ENCODE peak calls at places on chromosomes 6 and 20, in eight cellular contexts. One of them, this sample, is unnamed.

GRCh38 chr6:110400208-110400607 is 15.2 kb downstream of the DDO start:
- DNase-seq in body of pancreas: no peak
- DNase-seq in stomach: no peak
- DNase-seq in upper lobe of left lung: no peak
- DNase-seq in ovary: no peak
- DNase-seq in uterus: peak
- DNase-seq in IMR-90: no peak
- DNase-seq in right lobe of liver: no peak
- DNase-seq in this sample: no peak

GRCh38 chr20:61767776-61768494 is 297.7 kb downstream of the TAF4 start:
- DNase-seq in upper lobe of left lung: peak
- DNase-seq in body of pancreas: no peak
- DNase-seq in uterus: no peak
- DNase-seq in stomach: no peak
- DNase-seq in IMR-90: no peak
- DNase-seq in right lobe of liver: no peak
- DNase-seq in ovary: no peak
- DNase-seq in this sample: no peak

GRCh38 chr6:144408151-144408550 is 123.0 kb downstream of the UTRN start:
- DNase-seq in IMR-90: peak
- DNase-seq in body of pancreas: no peak
- DNase-seq in ovary: peak
- DNase-seq in stomach: no peak
- DNase-seq in uterus: peak
- DNase-seq in right lobe of liver: no peak
- DNase-seq in upper lobe of left lung: no peak
- DNase-seq in this sample: no peak

GRCh38 chr20:6116763-6117162 is 6.1 kb downstream of the FERMT1 start:
- DNase-seq in uterus: no peak
- DNase-seq in IMR-90: no peak
- DNase-seq in right lobe of liver: no peak
- DNase-seq in ovary: no peak
- DNase-seq in upper lobe of left lung: no peak
- DNase-seq in body of pancreas: no peak
- DNase-seq in stomach: no peak
- DNase-seq in this sample: no peak

GRCh38 chr20:41339957-41340326 is 679 bp upstream of the LPIN3 start:
- DNase-seq in body of pancreas: peak
- DNase-seq in IMR-90: peak
- DNase-seq in ovary: peak
- DNase-seq in right lobe of liver: peak
- DNase-seq in upper lobe of left lung: peak
- DNase-seq in uterus: peak
- DNase-seq in stomach: peak
- DNase-seq in this sample: peak

GRCh38 chr6:37634238-37634826 is 63.4 kb downstream of the MDGA1 start:
- DNase-seq in IMR-90: no peak
- DNase-seq in upper lobe of left lung: no peak
- DNase-seq in ovary: no peak
- DNase-seq in right lobe of liver: no peak
- DNase-seq in stomach: no peak
- DNase-seq in body of pancreas: no peak
- DNase-seq in uterus: no peak
- DNase-seq in this sample: no peak

GRCh38 chr6:18070486-18070885 is 52.0 kb downstream of the NHLRC1 start:
- DNase-seq in IMR-90: no peak
- DNase-seq in ovary: no peak
- DNase-seq in body of pancreas: no peak
- DNase-seq in right lobe of liver: no peak
- DNase-seq in upper lobe of left lung: no peak
- DNase-seq in stomach: no peak
- DNase-seq in uterus: no peak
- DNase-seq in this sample: no peak

GRCh38 chr20:7108929-7109328 is 341.4 kb downstream of the BMP2 start:
- DNase-seq in right lobe of liver: no peak
- DNase-seq in ovary: no peak
- DNase-seq in upper lobe of left lung: no peak
- DNase-seq in body of pancreas: no peak
- DNase-seq in stomach: no peak
- DNase-seq in uterus: no peak
- DNase-seq in IMR-90: no peak
- DNase-seq in this sample: no peak

GRCh38 chr20:24100370-24101011 is 111.9 kb upstream of the GGTLC1 start:
- DNase-seq in stomach: peak
- DNase-seq in upper lobe of left lung: peak
- DNase-seq in body of pancreas: peak
- DNase-seq in uterus: peak
- DNase-seq in right lobe of liver: no peak
- DNase-seq in IMR-90: peak
- DNase-seq in ovary: no peak
- DNase-seq in this sample: peak

GRCh38 chr6:32223258-32224235 is at the start of gene NOTCH4:
- DNase-seq in right lobe of liver: peak
- DNase-seq in ovary: no peak
- DNase-seq in body of pancreas: no peak
- DNase-seq in IMR-90: no peak
- DNase-seq in upper lobe of left lung: peak
- DNase-seq in uterus: no peak
- DNase-seq in stomach: no peak
- DNase-seq in this sample: no peak
- H3K4me3 ChIP-seq in right lobe of liver: peak
- H3K4me3 ChIP-seq in ovary: no peak
- H3K4me3 ChIP-seq in body of pancreas: no peak
- H3K4me3 ChIP-seq in IMR-90: no peak
- H3K4me3 ChIP-seq in upper lobe of left lung: peak
- H3K4me3 ChIP-seq in uterus: no peak
- H3K4me3 ChIP-seq in stomach: peak
- H3K4me3 ChIP-seq in this sample: no peak

GRCh38 chr6:46129301-46129633 is 522 bp upstream of the ENPP4 start:
- DNase-seq in right lobe of liver: no peak
- DNase-seq in uterus: no peak
- DNase-seq in IMR-90: no peak
- DNase-seq in upper lobe of left lung: no peak
- DNase-seq in body of pancreas: no peak
- DNase-seq in ovary: no peak
- DNase-seq in stomach: no peak
- DNase-seq in this sample: no peak

GRCh38 chr6:46130665-46131064 is 876 bp downstream of the ENPP4 start:
- DNase-seq in upper lobe of left lung: peak
- DNase-seq in uterus: no peak
- DNase-seq in IMR-90: no peak
- DNase-seq in ovary: no peak
- DNase-seq in body of pancreas: no peak
- DNase-seq in right lobe of liver: no peak
- DNase-seq in stomach: no peak
- DNase-seq in this sample: no peak

GRCh38 chr6:46128476-46128875 is 1.3 kb upstream of the ENPP4 start:
- DNase-seq in body of pancreas: no peak
- DNase-seq in ovary: no peak
- DNase-seq in uterus: no peak
- DNase-seq in upper lobe of left lung: no peak
- DNase-seq in IMR-90: no peak
- DNase-seq in right lobe of liver: no peak
- DNase-seq in stomach: no peak
- DNase-seq in this sample: no peak

GRCh38 chr6:46134216-46134615 is 4.4 kb downstream of the ENPP4 start:
- DNase-seq in ovary: no peak
- DNase-seq in upper lobe of left lung: no peak
- DNase-seq in right lobe of liver: no peak
- DNase-seq in uterus: no peak
- DNase-seq in stomach: no peak
- DNase-seq in body of pancreas: no peak
- DNase-seq in IMR-90: no peak
- DNase-seq in this sample: no peak

GRCh38 chr6:46129634-46130505 is at the start of gene ENPP4:
- DNase-seq in ovary: peak
- DNase-seq in body of pancreas: peak
- DNase-seq in upper lobe of left lung: peak
- DNase-seq in right lobe of liver: peak
- DNase-seq in uterus: peak
- DNase-seq in IMR-90: peak
- DNase-seq in stomach: peak
- DNase-seq in this sample: peak
- TF ChIP-seq POLR2A in ovary: peak
- TF ChIP-seq POLR2A in body of pancreas: peak
- TF ChIP-seq POLR2A in upper lobe of left lung: no peak
- TF ChIP-seq POLR2A in right lobe of liver: peak
- TF ChIP-seq POLR2A in uterus: peak
- TF ChIP-seq POLR2A in IMR-90: no peak
- TF ChIP-seq POLR2A in stomach: no peak
- TF ChIP-seq POLR2A in this sample: peak

DNA sequence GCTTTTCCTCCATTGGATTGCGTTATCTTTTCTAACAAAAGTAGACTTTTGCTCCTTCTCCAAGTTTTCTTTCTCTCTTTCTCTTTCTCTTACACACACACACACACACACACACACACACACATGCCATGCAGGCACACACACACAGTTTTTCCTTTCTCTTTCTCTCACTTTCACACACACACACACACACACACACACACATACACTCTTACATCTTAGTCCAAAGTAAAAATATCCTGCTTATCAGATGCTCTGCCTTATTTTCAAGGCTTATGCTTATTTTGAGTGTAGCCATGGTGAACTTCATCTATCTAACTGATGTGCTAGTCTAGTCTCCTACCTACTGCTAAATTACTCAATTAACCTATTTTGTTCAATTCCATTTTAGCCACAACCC is 34.4 kb upstream of the RAB23 start:
- DNase-seq in upper lobe of left lung: no peak
- DNase-seq in right lobe of liver: no peak
- DNase-seq in stomach: no peak
- DNase-seq in ovary: no peak
- DNase-seq in body of pancreas: no peak
- DNase-seq in uterus: no peak
- DNase-seq in IMR-90: peak
- DNase-seq in this sample: no peak
- H3K27ac ChIP-seq in upper lobe of left lung: no peak
- H3K27ac ChIP-seq in right lobe of liver: no peak
- H3K27ac ChIP-seq in stomach: no peak
- H3K27ac ChIP-seq in ovary: no peak
- H3K27ac ChIP-seq in body of pancreas: no peak
- H3K27ac ChIP-seq in uterus: peak
- H3K27ac ChIP-seq in IMR-90: peak
- H3K27ac ChIP-seq in this sample: no peak

DNA sequence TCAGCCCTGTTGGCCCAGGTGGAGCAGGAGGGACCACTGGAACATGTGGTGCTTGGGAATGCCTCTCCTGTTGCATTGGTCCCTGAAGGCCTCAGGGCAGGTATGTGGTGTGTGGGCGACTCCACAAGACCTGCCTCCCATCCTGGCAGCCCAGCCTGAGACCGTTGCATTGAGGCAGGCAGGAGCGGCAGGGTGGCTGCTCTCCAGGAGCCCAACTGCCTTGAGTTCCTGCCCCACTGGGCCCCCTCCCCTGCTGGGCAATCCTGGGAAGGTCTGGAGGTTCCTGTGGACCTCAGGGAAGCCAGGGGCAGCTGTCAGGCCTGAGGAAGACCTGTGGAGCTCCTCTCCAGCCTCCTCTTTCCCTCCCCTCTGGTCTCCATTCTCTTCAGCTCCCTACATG is 19.8 kb downstream of the MAVS start:
- DNase-seq in stomach: no peak
- DNase-seq in IMR-90: no peak
- DNase-seq in uterus: no peak
- DNase-seq in upper lobe of left lung: no peak
- DNase-seq in body of pancreas: no peak
- DNase-seq in right lobe of liver: no peak
- DNase-seq in ovary: no peak
- DNase-seq in this sample: no peak
- H3K4me3 ChIP-seq in stomach: no peak
- H3K4me3 ChIP-seq in IMR-90: no peak
- H3K4me3 ChIP-seq in uterus: no peak
- H3K4me3 ChIP-seq in upper lobe of left lung: no peak
- H3K4me3 ChIP-seq in body of pancreas: no peak
- H3K4me3 ChIP-seq in right lobe of liver: no peak
- H3K4me3 ChIP-seq in ovary: no peak
- H3K4me3 ChIP-seq in this sample: no peak

GRCh38 chr6:83068628-83069027 is 1.2 kb downstream of the DOP1A start:
- DNase-seq in body of pancreas: no peak
- DNase-seq in right lobe of liver: no peak
- DNase-seq in upper lobe of left lung: no peak
- DNase-seq in IMR-90: no peak
- DNase-seq in ovary: no peak
- DNase-seq in uterus: no peak
- DNase-seq in stomach: no peak
- DNase-seq in this sample: no peak
- TF ChIP-seq POLR2A in body of pancreas: no peak
- TF ChIP-seq POLR2A in right lobe of liver: no peak
- TF ChIP-seq POLR2A in upper lobe of left lung: no peak
- TF ChIP-seq POLR2A in IMR-90: no peak
- TF ChIP-seq POLR2A in ovary: no peak
- TF ChIP-seq POLR2A in uterus: no peak
- TF ChIP-seq POLR2A in stomach: no peak
- TF ChIP-seq POLR2A in this sample: no peak

GRCh38 chr20:33777831-33778230 is 33.3 kb upstream of the CHMP4B start:
- DNase-seq in body of pancreas: no peak
- DNase-seq in right lobe of liver: no peak
- DNase-seq in stomach: no peak
- DNase-seq in upper lobe of left lung: no peak
- DNase-seq in ovary: no peak
- DNase-seq in IMR-90: no peak
- DNase-seq in uterus: no peak
- DNase-seq in this sample: no peak
- H3K27ac ChIP-seq in body of pancreas: peak
- H3K27ac ChIP-seq in right lobe of liver: no peak
- H3K27ac ChIP-seq in stomach: no peak
- H3K27ac ChIP-seq in upper lobe of left lung: no peak
- H3K27ac ChIP-seq in ovary: no peak
- H3K27ac ChIP-seq in IMR-90: no peak
- H3K27ac ChIP-seq in uterus: no peak
- H3K27ac ChIP-seq in this sample: no peak

This sample was measured in Peyer's patch.